ENCODE peak calls at places on chromosomes 16 and 17, in six cellular contexts. I is MV-4-11; W is heart right ventricle; P is activated CD4-positive, CD25-positive, alpha-beta regulatory T cell treated with anti-CD3 and anti-CD28 coated beads, Interleukin-2, amount 50 U/mL, for 16 hours; K is fibroblast of the aortic adventitia; B is posterior cingulate gyrus. F is an unnamed sample.

GRCh38 chr17:34641368-34641767 is 62.0 kb downstream of the TMEM132E start:
- DNase-seq in I (no peak), W (no peak), P (no peak), K (no peak), B (no peak), F (no peak)

GRCh38 chr17:17811381-17812210 is 25.2 kb downstream of the SREBF1 start:
- DNase-seq in I (no peak), W (no peak), P (no peak), K (no peak), B (no peak), F (no peak)

GRCh38 chr17:76718516-76718915 is 7.8 kb upstream of the MXRA7 start:
- DNase-seq in I (no peak), W (no peak), P (no peak), K (no peak), B (no peak), F (no peak)

GRCh38 chr17:7982171-7982570 is 20.2 kb upstream of the GUCY2D start:
- DNase-seq in I (peak), W (no peak), P (no peak), K (peak), B (no peak), F (no peak)

GRCh38 chr16:7843196-7843595 is 510.6 kb downstream of the RBFOX1 start:
- DNase-seq in I (no peak), W (no peak), P (no peak), K (no peak), B (no peak), F (no peak)

GRCh38 chr16:70694517-70695218 is 8.8 kb upstream of the MTSS2 start:
- DNase-seq in I (no peak), W (peak), P (no peak), K (no peak), B (no peak), F (no peak)

GRCh38 chr17:13346996-13347762 is 254.6 kb downstream of the HS3ST3A1 start:
- DNase-seq in I (peak), W (no peak), P (no peak), K (peak), B (no peak), F (no peak)

GRCh38 chr16:86195863-86196630 is 297.1 kb downstream of the IRF8 start:
- DNase-seq in I (no peak), W (no peak), P (no peak), K (no peak), B (no peak), F (no peak)

GRCh38 chr17:43368740-43369506 is 29.9 kb upstream of the ARL4D start:
- DNase-seq in I (peak), W (peak), P (no peak), K (peak), B (peak), F (peak)

GRCh38 chr16:10938844-10939648 is 3.2 kb downstream of the DEXI start:
- DNase-seq in I (peak), W (no peak), P (no peak), K (no peak), B (no peak), F (no peak)

GRCh38 chr16:57380671-57381462 is 8.6 kb downstream of the CX3CL1 start:
- DNase-seq in I (peak), W (peak), P (no peak), K (no peak), B (no peak), F (no peak)

GRCh38 chr16:81505011-81505660 is 60.5 kb downstream of the CMIP start:
- DNase-seq in I (peak), W (no peak), P (no peak), K (no peak), B (no peak), F (no peak)

GRCh38 chr17:29149431-29150064 is 30.6 kb downstream of the MYO18A start:
- DNase-seq in I (peak), W (no peak), P (no peak), K (peak), B (no peak), F (no peak)

GRCh38 chr16:85393674-85394510 is 219.2 kb upstream of the GSE1 start:
- DNase-seq in I (no peak), W (peak), P (peak), K (peak), B (no peak), F (no peak)

GRCh38 chr16:67943619-67944503 is at the start of gene LCAT:
- DNase-seq in I (peak), W (peak), P (no peak), K (peak), B (peak), F (peak)

GRCh38 chr17:36715951-36716350 is 114.6 kb downstream of the MRM1 start:
- DNase-seq in I (no peak), W (no peak), P (no peak), K (no peak), B (no peak), F (no peak)

GRCh38 chr17:37358830-37359681 is 16.7 kb upstream of the C17orf78 start:
- DNase-seq in I (peak), W (peak), P (peak), K (peak), B (peak), F (peak)

GRCh38 chr17:2095536-2095910 is 40.6 kb downstream of the HIC1 start:
- DNase-seq in I (no peak), W (no peak), P (no peak), K (no peak), B (no peak), F (no peak)

GRCh38 chr16:84950906-84951305 is 60.4 kb downstream of the ZDHHC7 start:
- DNase-seq in I (peak), W (no peak), P (no peak), K (no peak), B (no peak), F (no peak)

GRCh38 chr17:41642252-41643156 is 18.1 kb upstream of the KRT17 start:
- DNase-seq in I (no peak), W (no peak), P (no peak), K (no peak), B (no peak), F (no peak)

GRCh38 chr17:40510328-40510648 is 8.9 kb upstream of the TNS4 start:
- DNase-seq in I (no peak), W (no peak), P (no peak), K (no peak), B (no peak), F (no peak)

GRCh38 chr17:79919164-79919585 is 79.9 kb upstream of the CBX4 start:
- DNase-seq in I (no peak), W (peak), P (no peak), K (peak), B (peak), F (peak)

GRCh38 chr16:5025171-5025632 is 8.5 kb downstream of the NAGPA start:
- DNase-seq in I (no peak), W (peak), P (no peak), K (no peak), B (peak), F (peak)

GRCh38 chr16:14015461-14015860 is 55.7 kb upstream of the MRTFB start:
- DNase-seq in I (no peak), W (no peak), P (no peak), K (no peak), B (no peak), F (no peak)